ENCODE peak calls at places on chromosome 15, in six cellular contexts. T is heart right ventricle, L is left lung, U is PC-3, Z is choroid plexus epithelial cell, N is GM20000. X is an unnamed sample.

GRCh38 chr15:43881944-43882343 is 55.1 kb downstream of the WDR76 start:
- DNase-seq in T (no peak), Z (peak), N (no peak), U (peak), L (no peak), X (peak)

GRCh38 chr15:51030649-51031316 is 63.9 kb downstream of the TNFAIP8L3 start:
- DNase-seq in Z (peak), L (no peak), T (no peak), U (peak), N (no peak), X (peak)

GRCh38 chr15:68441045-68441743 is 9.2 kb upstream of the ITGA11 start:
- DNase-seq in N (no peak), L (no peak), T (no peak), U (no peak), Z (no peak), X (no peak)

GRCh38 chr15:69853572-69853971 is 244.1 kb downstream of the TLE3 start:
- DNase-seq in N (no peak), Z (peak), U (peak), L (no peak), T (no peak), X (peak)

GRCh38 chr15:74319596-74320357 is 47.7 kb downstream of the CYP11A1 start:
- DNase-seq in U (no peak), Z (no peak), T (peak), L (no peak), N (no peak), X (no peak)

GRCh38 chr15:87711011-87711410 is 545.5 kb downstream of the NTRK3 start:
- DNase-seq in N (no peak), Z (peak), T (no peak), U (no peak), L (no peak), X (no peak)

GRCh38 chr15:58221591-58222241 is 83.5 kb downstream of the AQP9 start:
- DNase-seq in U (peak), T (no peak), Z (peak), L (peak), N (peak), X (peak)

GRCh38 chr15:45529613-45530012 is 7.1 kb upstream of the SLC30A4 start:
- DNase-seq in T (peak), N (no peak), U (no peak), L (no peak), Z (no peak), X (no peak)

GRCh38 chr15:83300826-83301225 is 16.4 kb upstream of the BNC1 start:
- DNase-seq in N (no peak), Z (peak), T (no peak), L (no peak), U (peak), X (peak)

GRCh38 chr15:100131321-100132224 is 210.2 kb downstream of the ADAMTS17 start:
- DNase-seq in Z (peak), N (peak), T (peak), U (peak), L (no peak), X (no peak)

GRCh38 chr15:67124111-67124510 is 58.7 kb downstream of the SMAD3 start:
- DNase-seq in L (no peak), U (no peak), N (no peak), T (no peak), Z (no peak), X (no peak)

GRCh38 chr15:48554112-48554511 is 91.4 kb downstream of the FBN1 start:
- DNase-seq in T (no peak), N (no peak), L (no peak), U (no peak), Z (peak), X (no peak)

GRCh38 chr15:40354408-40355171 is 3.4 kb upstream of the DISP2 start:
- DNase-seq in N (no peak), L (no peak), T (no peak), U (peak), Z (peak), X (no peak)

GRCh38 chr15:58551764-58552504 is 120.1 kb downstream of the LIPC start:
- DNase-seq in L (peak), Z (peak), T (no peak), U (peak), N (no peak), X (peak)

GRCh38 chr15:69088300-69088965 is 72.0 kb upstream of the GLCE start:
- DNase-seq in Z (no peak), N (no peak), T (no peak), U (no peak), L (no peak), X (peak)

DNA sequence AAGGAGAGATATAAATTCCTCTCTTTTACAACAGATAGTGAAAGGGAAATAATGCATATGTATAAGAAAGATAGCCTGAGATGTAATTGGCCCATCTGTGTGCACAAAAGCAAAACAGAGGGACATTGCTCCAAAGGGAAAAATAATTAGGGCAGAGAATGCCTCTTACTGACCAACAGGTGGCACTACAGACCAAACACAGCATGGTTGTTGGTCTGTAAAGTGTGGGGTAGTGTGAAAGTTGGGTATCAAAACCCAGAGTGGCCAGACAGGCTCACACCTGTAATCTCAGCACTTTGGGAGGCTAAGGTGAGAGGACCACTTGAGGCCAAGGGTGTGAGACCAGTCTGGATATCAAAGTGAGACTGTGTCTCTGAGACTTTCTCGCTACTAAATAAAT is 4.5 kb upstream of the TLNRD1 start:
- DNase-seq in U (peak), T (no peak), Z (peak), N (no peak), L (no peak), X (peak)
- TF ChIP-seq CTCF in U (peak), T (peak), Z (peak), N (peak), L (peak), X (peak)

GRCh38 chr15:35755237-35755802 is 209.4 kb upstream of the DPH6 start:
- DNase-seq in U (peak), Z (no peak), N (no peak), L (no peak), T (no peak), X (no peak)
- TF ChIP-seq CTCF in U (no peak), Z (no peak), N (no peak), L (no peak), T (no peak), X (no peak)

GRCh38 chr15:64354683-64355558 is 1.1 kb downstream of the CSNK1G1 start:
- DNase-seq in T (no peak), N (peak), U (no peak), L (no peak), Z (no peak), X (no peak)
- TF ChIP-seq CTCF in T (no peak), N (no peak), U (no peak), L (no peak), Z (no peak), X (no peak)

GRCh38 chr15:46894644-46895043 is 822.7 kb upstream of the SEMA6D start:
- DNase-seq in T (no peak), Z (no peak), N (no peak), L (no peak), U (no peak), X (no peak)
- TF ChIP-seq CTCF in T (no peak), Z (no peak), N (no peak), L (no peak), U (no peak), X (no peak)

GRCh38 chr15:79431636-79432344 is at the start of gene MINAR1:
- DNase-seq in T (no peak), N (peak), Z (peak), U (peak), L (no peak), X (no peak)
- TF ChIP-seq CTCF in T (peak), N (no peak), Z (peak), U (peak), L (no peak), X (no peak)

DNA sequence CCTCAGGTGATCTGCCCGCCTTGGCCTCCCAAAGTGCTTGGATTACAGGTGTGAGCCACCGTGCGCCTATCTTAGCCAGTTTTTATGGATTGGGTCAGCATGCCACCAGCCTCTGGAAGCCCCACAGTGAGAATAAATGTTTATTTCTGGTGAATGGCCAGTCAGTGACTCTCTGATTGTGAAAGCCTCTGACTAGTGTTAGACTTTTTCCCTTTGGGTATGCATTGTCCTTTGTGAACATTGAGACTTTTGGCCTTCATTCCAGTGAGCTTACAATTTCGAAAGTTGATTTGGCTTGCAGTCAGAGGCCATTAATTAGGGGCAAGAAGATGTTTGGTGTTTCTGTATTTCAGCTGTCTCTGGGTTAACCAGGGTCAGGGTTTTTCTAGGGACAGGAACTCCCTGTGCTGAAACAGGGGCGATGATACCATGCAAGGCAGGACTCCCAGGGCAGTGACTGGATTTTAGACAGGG is 274.5 kb upstream of the C2CD4B start:
- DNase-seq in Z (no peak), L (no peak), N (no peak), U (no peak), T (no peak), X (no peak)
- TF ChIP-seq CTCF in Z (no peak), L (no peak), N (no peak), U (no peak), T (no peak), X (no peak)

GRCh38 chr15:79434361-79434760 is 2.2 kb downstream of the MINAR1 start:
- DNase-seq in L (no peak), T (no peak), N (no peak), U (no peak), Z (no peak), X (no peak)

GRCh38 chr15:79430901-79431635 is 1.1 kb upstream of the MINAR1 start:
- DNase-seq in Z (no peak), N (peak), L (no peak), U (no peak), T (no peak), X (no peak)

GRCh38 chr15:79436037-79436780 is 4.1 kb downstream of the MINAR1 start:
- DNase-seq in U (no peak), T (no peak), Z (no peak), N (no peak), L (no peak), X (no peak)

GRCh38 chr15:79433610-79434009 is 1.5 kb downstream of the MINAR1 start:
- DNase-seq in U (no peak), N (peak), T (no peak), Z (no peak), L (no peak), X (no peak)

GRCh38 chr15:79432345-79433311 is 492 bp downstream of the MINAR1 start:
- DNase-seq in L (no peak), N (no peak), U (no peak), Z (peak), T (no peak), X (no peak)
- TF ChIP-seq CTCF in L (no peak), N (no peak), U (no peak), Z (no peak), T (peak), X (no peak)